ENCODE peak calls at places on chromosomes 1 and 21, in eight cellular contexts. Q is MM.1S, F is PC-3, N is lower lobe of right lung, Z is left ventricle myocardium inferior, J is K562, O is upper lobe of left lung, I is esophagus squamous epithelium. E is an unnamed sample.
A peak's percentile ranks its signal among the peaks of the same experiment; 100 is the strongest.

GRCh38 chr1:3530931-3531818 is 76.7 kb downstream of the ARHGEF16 start:
- DNase-seq in Q (peak; percentile 60), F (peak; percentile 93), N (peak; percentile 87), Z (peak; percentile 82), J (peak; percentile 100), O (peak; percentile 96), I (no peak), E (peak; percentile 92)

GRCh38 chr1:203278087-203278884 is 27.0 kb upstream of the BTG2 start:
- DNase-seq in Q (peak; percentile 48), F (no peak), N (peak; percentile 73), Z (peak; percentile 97), J (peak; percentile 43), O (peak; percentile 73), I (no peak), E (peak; percentile 97)

GRCh38 chr1:162908236-162908635 is 47.3 kb upstream of the CCDC190 start:
- DNase-seq in Q (no peak), F (peak; percentile 35), N (no peak), Z (no peak), J (no peak), O (no peak), I (no peak), E (no peak)

GRCh38 chr1:236421022-236421421 is 26.9 kb downstream of the EDARADD start:
- DNase-seq in Q (no peak), F (peak; percentile 37), N (no peak), Z (no peak), J (no peak), O (no peak), I (no peak), E (no peak)

GRCh38 chr1:39370602-39371001 is 120.8 kb upstream of the BMP8A start:
- DNase-seq in Q (no peak), F (no peak), N (no peak), Z (no peak), J (no peak), O (no peak), I (no peak), E (no peak)

GRCh38 chr1:230326971-230327891 is 98.9 kb downstream of the PGBD5 start:
- DNase-seq in Q (no peak), F (no peak), N (no peak), Z (no peak), J (no peak), O (peak; percentile 49), I (no peak), E (peak; percentile 66)

GRCh38 chr21:42991992-42992740 is 17.8 kb downstream of the PKNOX1 start:
- DNase-seq in Q (no peak), F (peak; percentile 60), N (peak; percentile 56), Z (peak; percentile 74), J (peak; percentile 49), O (no peak), I (no peak), E (peak; percentile 66)

GRCh38 chr1:88867743-88868521 is 23.4 kb downstream of the GTF2B start:
- DNase-seq in Q (no peak), F (no peak), N (no peak), Z (no peak), J (no peak), O (no peak), I (no peak), E (no peak)

GRCh38 chr1:24547195-24547594 is 8.7 kb upstream of the NCMAP start:
- DNase-seq in Q (no peak), F (no peak), N (no peak), Z (no peak), J (no peak), O (no peak), I (no peak), E (no peak)

GRCh38 chr1:31712625-31713024 is 8.8 kb upstream of the COL16A1 start:
- DNase-seq in Q (no peak), F (peak; percentile 61), N (no peak), Z (peak; percentile 50), J (no peak), O (no peak), I (no peak), E (peak; percentile 88)

DNA sequence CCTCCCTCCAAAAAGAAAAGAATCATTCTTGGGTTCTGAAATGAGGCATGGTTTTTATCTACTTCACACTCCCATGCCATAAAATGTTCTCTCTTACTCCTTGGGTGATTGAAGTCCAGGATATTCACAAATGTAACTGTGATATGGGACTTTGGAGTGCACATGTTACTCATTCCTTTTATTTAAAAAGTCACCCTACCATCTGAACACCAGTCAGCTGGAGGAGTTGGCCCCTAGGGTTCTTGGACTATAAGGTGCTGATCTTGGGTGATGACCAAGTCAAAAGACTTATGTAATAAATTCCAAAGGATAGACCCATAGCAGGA is 128.4 kb downstream of the CLIC6 start:
- DNase-seq in Q (no peak), F (no peak), N (no peak), Z (no peak), J (no peak), O (no peak), I (no peak), E (no peak)
- H3K4me3 ChIP-seq in Q (no peak overlapping the region), F (no peak overlapping the region), N (no peak overlapping the region), Z (no peak overlapping the region), J (no peak overlapping the region), O (no peak overlapping the region), I (no peak overlapping the region), E (no peak overlapping the region)

GRCh38 chr1:184486761-184487445 is 100.1 kb downstream of the C1orf21 start:
- DNase-seq in Q (no peak), F (no peak), N (no peak), Z (no peak), J (no peak), O (no peak), I (no peak), E (no peak)

GRCh38 chr1:184489908-184490307 is 103.1 kb downstream of the C1orf21 start:
- DNase-seq in Q (no peak), F (no peak), N (no peak), Z (no peak), J (no peak), O (no peak), I (no peak), E (no peak)

GRCh38 chr1:184483101-184483813 is 96.4 kb downstream of the C1orf21 start:
- DNase-seq in Q (peak; percentile 57), F (peak; percentile 47), N (peak; percentile 67), Z (no peak), J (no peak), O (no peak), I (no peak), E (peak; percentile 63)

GRCh38 chr1:184487561-184488200 is 100.9 kb downstream of the C1orf21 start:
- DNase-seq in Q (no peak), F (no peak), N (no peak), Z (no peak), J (no peak), O (no peak), I (no peak), E (no peak)

GRCh38 chr1:184485731-184486723 is 99.2 kb downstream of the C1orf21 start:
- DNase-seq in Q (no peak), F (peak; percentile 2), N (no peak), Z (no peak), J (no peak), O (no peak), I (no peak), E (no peak)
- H3K4me1 ChIP-seq in Q (peaks cover 38% of the 10 kb centered on the region), F (peaks cover 19% of the 10 kb centered on the region), N (peaks cover 70% of the 10 kb centered on the region), Z (peaks cover 98% of the 10 kb centered on the region), J (no peaks in the 10 kb centered on the region), O (peaks cover 41% of the 10 kb centered on the region), I (peaks cover 82% of the 10 kb centered on the region), E (no peaks in the 10 kb centered on the region)

GRCh38 chr1:228240411-228241240 is 32.8 kb downstream of the OBSCN start:
- DNase-seq in Q (no peak), F (no peak), N (no peak), Z (no peak), J (no peak), O (no peak), I (no peak), E (no peak)

GRCh38 chr1:228245111-228245510 is 37.3 kb downstream of the OBSCN start:
- DNase-seq in Q (no peak), F (no peak), N (no peak), Z (no peak), J (no peak), O (no peak), I (no peak), E (no peak)

GRCh38 chr1:228241259-228241658 is 33.4 kb downstream of the OBSCN start:
- DNase-seq in Q (no peak), F (no peak), N (no peak), Z (no peak), J (no peak), O (no peak), I (no peak), E (no peak)

GRCh38 chr1:228242313-228242864 is 34.5 kb downstream of the OBSCN start:
- DNase-seq in Q (no peak), F (no peak), N (no peak), Z (no peak), J (no peak), O (no peak), I (no peak), E (no peak)

DNA sequence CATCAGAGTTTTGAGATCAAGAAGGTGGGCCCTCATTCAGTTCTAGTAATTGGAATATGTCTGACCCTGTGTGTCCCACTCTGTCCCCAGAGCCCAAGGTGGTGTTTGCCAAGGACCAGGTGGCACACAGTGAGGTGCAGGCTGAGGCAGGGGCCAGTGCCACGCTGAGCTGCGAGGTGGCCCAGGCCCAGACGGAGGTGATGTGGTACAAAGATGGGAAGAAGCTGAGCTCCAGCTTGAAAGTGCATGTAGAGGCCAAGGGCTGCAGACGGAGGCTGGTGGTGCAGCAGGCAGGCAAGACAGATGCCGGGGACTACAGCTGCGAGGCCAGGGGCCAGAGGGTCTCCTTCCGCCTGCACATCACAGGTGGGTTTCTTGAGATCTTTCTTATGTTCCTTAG is 35.2 kb downstream of the OBSCN start:
- DNase-seq in Q (no peak), F (no peak), N (no peak), Z (no peak), J (no peak), O (peak; percentile 55), I (no peak), E (no peak)
- H3K9me3 ChIP-seq in Q (no peaks in the 10 kb centered on the region), F (peaks cover 50% of the 10 kb centered on the region), N (peaks cover 41% of the 10 kb centered on the region), Z (peaks cover 57% of the 10 kb centered on the region), J (peaks cover 23% of the 10 kb centered on the region), O (peaks cover 42% of the 10 kb centered on the region), I (no peaks in the 10 kb centered on the region), E (peaks cover 19% of the 10 kb centered on the region)

DNA sequence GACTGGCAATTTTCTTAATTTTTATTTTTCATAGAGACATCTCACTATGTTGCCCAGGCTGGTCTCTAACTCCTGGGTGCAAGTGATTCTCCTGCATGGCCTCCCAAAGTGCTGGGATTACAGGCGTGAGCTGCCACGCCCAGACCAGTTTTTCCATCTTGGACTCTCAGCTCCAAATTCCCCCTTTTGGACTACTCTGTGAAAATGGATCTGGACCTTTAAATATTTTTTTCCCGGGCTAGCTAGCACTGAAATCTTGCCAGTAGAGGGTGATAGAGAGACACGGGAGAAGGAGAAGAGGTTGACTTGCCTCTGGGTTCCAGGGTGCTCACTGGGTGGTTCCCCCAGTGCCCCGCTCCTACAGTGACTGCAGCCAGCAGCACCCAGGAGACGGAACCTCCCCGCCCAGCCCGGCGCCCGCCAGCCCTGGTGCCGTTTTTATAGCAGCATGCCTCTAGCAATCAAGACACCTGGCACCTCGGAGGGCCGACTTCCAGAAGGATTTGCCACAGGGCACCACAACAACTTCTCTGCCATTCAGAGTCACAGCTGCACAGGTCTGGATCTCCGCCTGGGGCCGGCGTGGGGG is 34.7 kb upstream of the SCCPDH start:
- DNase-seq in Q (peak; percentile 84), F (peak; percentile 96), N (peak; percentile 72), Z (peak; percentile 51), J (peak; percentile 72), O (peak; percentile 88), I (no peak), E (peak; percentile 82)
- H3K4me3 ChIP-seq in Q (peak overlapping the region; percentile 51), F (peak overlapping the region; percentile 63), N (peak overlapping the region; percentile 40), Z (peak overlapping the region; percentile 58), J (no peak overlapping the region), O (peak overlapping the region; percentile 13), I (peak overlapping the region; percentile 31), E (no peak overlapping the region)

E was measured in aorta.